ENCODE peak calls at places on chromosomes 5 and 9, in five cellular contexts. U, X, I, V and O are unnamed samples.

GRCh38 chr5:135890867-135891266 is 4.8 kb downstream of the IL9 start:
- DNase-seq in U (no peak), X (no peak), I (no peak), V (no peak), O (no peak)

GRCh38 chr5:4275232-4275631 is 679.6 kb downstream of the IRX1 start:
- DNase-seq in U (no peak), X (no peak), I (no peak), V (no peak), O (no peak)

GRCh38 chr9:80285325-80285724 is 713.6 kb downstream of the TLE4 start:
- DNase-seq in U (no peak), X (no peak), I (peak), V (peak), O (no peak)

GRCh38 chr5:143701476-143701875 is 110.5 kb upstream of the HMHB1 start:
- DNase-seq in U (no peak), X (no peak), I (peak), V (no peak), O (no peak)

GRCh38 chr5:66963559-66963971 is 233.0 kb downstream of the CD180 start:
- DNase-seq in U (no peak), X (no peak), I (peak), V (no peak), O (no peak)

GRCh38 chr5:124650960-124651662 is 95.3 kb downstream of the ZNF608 start:
- DNase-seq in U (no peak), X (no peak), I (no peak), V (peak), O (peak)

GRCh38 chr5:443239-444151 is 519 bp downstream of the EXOC3 start:
- DNase-seq in U (peak), X (no peak), I (no peak), V (no peak), O (no peak)

GRCh38 chr5:96053063-96053735 is 91.5 kb upstream of the ELL2 start:
- DNase-seq in U (no peak), X (no peak), I (no peak), V (no peak), O (no peak)

GRCh38 chr5:148290271-148291195 is 21.7 kb upstream of the SPINK7 start:
- DNase-seq in U (no peak), X (no peak), I (peak), V (peak), O (no peak)

GRCh38 chr5:7244977-7245376 is 151.0 kb upstream of the ADCY2 start:
- DNase-seq in U (no peak), X (no peak), I (no peak), V (no peak), O (no peak)

GRCh38 chr5:38790891-38791290 is 54.9 kb upstream of the OSMR start:
- DNase-seq in U (no peak), X (no peak), I (peak), V (no peak), O (no peak)

GRCh38 chr9:134167530-134167931 is 3.2 kb upstream of the RNU6ATAC start:
- DNase-seq in U (peak), X (no peak), I (peak), V (no peak), O (no peak)

GRCh38 chr9:28547469-28547981 is 974.2 kb upstream of the C9orf72 start:
- DNase-seq in U (no peak), X (no peak), I (no peak), V (no peak), O (no peak)

GRCh38 chr5:39257554-39257953 is 38.2 kb upstream of the FYB1 start:
- DNase-seq in U (no peak), X (no peak), I (no peak), V (no peak), O (no peak)

GRCh38 chr9:78354980-78355379 is 58.1 kb downstream of the PSAT1 start:
- DNase-seq in U (no peak), X (no peak), I (no peak), V (no peak), O (no peak)

GRCh38 chr5:87423755-87424154 is 11.0 kb upstream of the CCNH start:
- DNase-seq in U (no peak), X (no peak), I (no peak), V (no peak), O (no peak)

GRCh38 chr5:146345240-146345577 is 6.6 kb downstream of the POU4F3 start:
- DNase-seq in U (no peak), X (no peak), I (no peak), V (no peak), O (no peak)

GRCh38 chr5:177303121-177303924 is at the start of the genes PRELID1 and RAB24:
- DNase-seq in U (peak), X (peak), I (peak), V (peak), O (no peak)

GRCh38 chr5:41447761-41448510 is 62.5 kb downstream of the PLCXD3 start:
- DNase-seq in U (no peak), X (no peak), I (no peak), V (no peak), O (no peak)

GRCh38 chr5:994821-995220 is 13.8 kb upstream of the NKD2 start:
- DNase-seq in U (no peak), X (peak), I (no peak), V (no peak), O (no peak)

GRCh38 chr5:10335711-10336470 is 17.6 kb upstream of the MARCHF6 start:
- DNase-seq in U (no peak), X (no peak), I (no peak), V (no peak), O (no peak)

GRCh38 chr5:96661101-96661840 is 905 bp upstream of the CAST start:
- DNase-seq in U (peak), X (no peak), I (peak), V (peak), O (no peak)

GRCh38 chr5:162565-163337 is 28.5 kb upstream of the LRRC14B start:
- DNase-seq in U (peak), X (no peak), I (no peak), V (no peak), O (no peak)

GRCh38 chr9:129320575-129321311 is 142.7 kb upstream of the IER5L start:
- DNase-seq in U (peak), X (peak), I (peak), V (peak), O (peak)

GRCh38 chr5:38051711-38052508 is 206.4 kb upstream of the EGFLAM start:
- DNase-seq in U (no peak), X (no peak), I (peak), V (no peak), O (no peak)

GRCh38 chr9:134594376-134594941 is 47.1 kb upstream of the COL5A1 start:
- DNase-seq in U (no peak), X (no peak), I (no peak), V (no peak), O (no peak)

GRCh38 chr9:119003218-119003617 is 366.0 kb downstream of the BRINP1 start:
- DNase-seq in U (no peak), X (no peak), I (peak), V (no peak), O (no peak)

GRCh38 chr5:90015584-90016018 is 394.0 kb downstream of the CETN3 start:
- DNase-seq in U (no peak), X (no peak), I (peak), V (peak), O (no peak)

GRCh38 chr5:5741418-5741817 is 318.9 kb downstream of the ICE1 start:
- DNase-seq in U (no peak), X (no peak), I (no peak), V (no peak), O (no peak)

GRCh38 chr9:36316629-36317317 is 58.5 kb upstream of the GNE start:
- DNase-seq in U (no peak), X (peak), I (no peak), V (peak), O (no peak)

GRCh38 chr5:150149618-150150017 is 6.0 kb downstream of the PDGFRB start:
- DNase-seq in U (no peak), X (no peak), I (no peak), V (no peak), O (no peak)

GRCh38 chr5:181187500-181188213 is 17.3 kb downstream of the TRIM7 start:
- DNase-seq in U (peak), X (peak), I (peak), V (peak), O (no peak)

GRCh38 chr9:38687389-38687842 is 32.5 kb downstream of the FAM240B start:
- DNase-seq in U (peak), X (peak), I (peak), V (no peak), O (no peak)

GRCh38 chr5:168311061-168311566 is 19.7 kb downstream of the WWC1 start:
- DNase-seq in U (peak), X (peak), I (no peak), V (no peak), O (no peak)

GRCh38 chr5:138461343-138462125 is 3.7 kb upstream of the EGR1 start:
- DNase-seq in U (no peak), X (peak), I (peak), V (peak), O (no peak)

GRCh38 chr5:167570431-167570830 is 721.0 kb upstream of the WWC1 start:
- DNase-seq in U (no peak), X (no peak), I (no peak), V (no peak), O (no peak)

GRCh38 chr9:116737137-116737546 is 50.0 kb downstream of the TRIM32 start:
- DNase-seq in U (peak), X (peak), I (peak), V (peak), O (peak)

GRCh38 chr5:59943721-59944120 is 50.2 kb upstream of the PDE4D start:
- DNase-seq in U (no peak), X (no peak), I (no peak), V (no peak), O (no peak)

GRCh38 chr9:114674798-114675554 is 7.0 kb downstream of the TEX48 start:
- DNase-seq in U (no peak), X (no peak), I (no peak), V (no peak), O (no peak)
- TF ChIP-seq CTCF in U (no peak), X (no peak), I (no peak), V (peak), O (no peak)

DNA sequence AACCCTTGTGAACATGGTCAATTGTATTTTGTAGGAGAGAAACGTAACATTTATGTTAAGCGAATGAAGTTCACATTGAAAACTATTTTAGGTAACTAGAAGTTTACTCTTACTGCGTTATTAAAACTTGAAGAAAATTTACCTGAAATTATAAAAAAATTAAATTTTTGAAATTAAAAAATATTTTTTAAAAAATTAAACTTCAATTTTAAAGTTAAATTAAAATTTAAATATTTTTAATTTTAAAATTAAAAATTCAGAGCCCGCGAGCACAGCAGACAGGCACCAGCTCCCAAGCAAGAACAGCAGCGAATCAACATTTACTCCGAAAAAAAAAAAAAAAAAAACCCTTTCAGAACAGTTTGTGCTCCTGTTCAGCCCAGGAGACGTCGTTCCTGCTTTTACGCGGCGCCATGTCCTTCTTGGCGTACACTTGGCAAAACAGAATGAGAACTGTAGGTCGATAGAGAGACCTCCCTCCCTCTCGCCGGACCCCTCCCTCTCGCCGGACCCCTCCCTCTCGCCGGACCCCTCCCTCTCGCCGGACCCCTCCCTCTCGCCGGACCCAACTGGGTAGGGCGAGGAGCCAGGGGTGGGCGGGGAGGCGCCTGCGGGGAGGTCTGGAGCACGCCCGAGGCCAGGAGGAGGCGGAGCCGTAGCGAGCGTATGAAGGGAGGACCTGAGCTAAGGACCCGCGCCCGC is 235.9 kb downstream of the ROR2 start:
- DNase-seq in U (peak), X (peak), I (peak), V (peak), O (no peak)
- H3K4me3 ChIP-seq in U (peak), X (peak), I (peak), V (peak), O (peak)

GRCh38 chr9:71910602-71911060 is 362 bp downstream of the ABHD17B start:
- DNase-seq in U (no peak), X (no peak), I (no peak), V (peak), O (no peak)
- TF ChIP-seq CTCF in U (no peak), X (no peak), I (no peak), V (no peak), O (no peak)

GRCh38 chr5:151262532-151262931 is 9.5 kb downstream of the GM2A start:
- DNase-seq in U (no peak), X (no peak), I (no peak), V (no peak), O (no peak)

GRCh38 chr5:151259931-151260330 is 6.9 kb downstream of the GM2A start:
- DNase-seq in U (no peak), X (no peak), I (no peak), V (no peak), O (no peak)

GRCh38 chr5:151257731-151258715 is 5.0 kb downstream of the GM2A start:
- DNase-seq in U (peak), X (no peak), I (peak), V (no peak), O (no peak)

GRCh38 chr5:151255621-151256286 is 2.8 kb downstream of the GM2A start:
- DNase-seq in U (no peak), X (no peak), I (no peak), V (no peak), O (no peak)

DNA sequence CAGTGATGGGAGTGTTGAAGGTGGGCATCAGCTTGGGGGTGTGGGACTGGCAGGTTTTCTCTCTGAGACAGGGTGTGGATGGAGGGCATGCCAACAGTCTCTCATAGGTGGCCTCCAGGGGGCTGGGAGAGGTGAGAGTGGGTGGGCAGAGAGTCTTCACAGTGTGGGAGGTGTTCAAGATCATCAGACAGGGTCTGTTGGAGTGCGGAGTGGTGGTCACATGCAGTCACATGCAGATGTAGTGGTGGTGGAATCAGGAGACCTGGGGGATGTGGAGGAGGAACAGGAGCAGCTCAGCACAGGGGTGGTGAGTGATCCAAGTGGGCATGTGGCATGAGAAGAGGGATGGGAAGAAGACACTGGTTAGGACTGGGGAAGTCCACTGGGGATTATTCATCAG is 5.8 kb downstream of the GM2A start:
- DNase-seq in U (no peak), X (no peak), I (no peak), V (no peak), O (no peak)
- H3K4me3 ChIP-seq in U (no peak), X (no peak), I (no peak), V (no peak), O (no peak)

DNA sequence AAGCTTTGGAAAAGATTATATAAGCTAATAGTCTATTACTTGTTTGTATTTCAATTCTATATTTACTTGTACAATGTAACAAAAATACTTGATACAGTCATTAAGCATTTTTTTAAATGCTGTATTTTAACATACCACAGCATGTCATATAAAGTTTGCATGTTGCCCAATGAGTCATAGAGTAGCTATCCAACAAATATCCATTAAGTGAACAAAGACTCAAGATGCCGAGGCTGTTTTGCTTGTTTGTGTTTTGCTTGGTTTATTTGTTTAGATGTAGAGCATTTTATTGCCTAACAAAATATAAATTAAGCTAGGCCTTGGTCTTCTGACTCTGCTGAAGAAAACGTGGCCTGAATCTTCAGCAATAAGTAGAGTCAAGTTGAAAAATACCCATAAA is 1584.3 kb upstream of the NUDT12 start:
- DNase-seq in U (no peak), X (no peak), I (peak), V (no peak), O (no peak)
- TF ChIP-seq CTCF in U (no peak), X (no peak), I (no peak), V (no peak), O (no peak)

GRCh38 chr5:131488463-131488862 is 146.6 kb downstream of the RAPGEF6 start:
- DNase-seq in U (no peak), X (no peak), I (no peak), V (no peak), O (no peak)
- H3K4me3 ChIP-seq in U (no peak), X (no peak), I (no peak), V (no peak), O (no peak)